ENCODE peak calls at places on chromosomes 6 and 20, in four cellular contexts. L is Caco-2, O is breast epithelium, J is fibroblast of the aortic adventitia. W is an unnamed sample.

GRCh38 chr20:53652859-53653520 is 59.4 kb upstream of the ZNF217 start:
- DNase-seq in L (no peak), O (no peak), J (peak), W (no peak)

GRCh38 chr6:156437084-156437879 is 339.9 kb upstream of the ARID1B start:
- DNase-seq in L (no peak), O (no peak), J (no peak), W (no peak)

GRCh38 chr6:34610819-34611477 is 54.8 kb upstream of the SPDEF start:
- DNase-seq in L (no peak), O (no peak), J (peak), W (peak)

GRCh38 chr20:51095755-51096509 is 73.0 kb upstream of the KCNG1 start:
- DNase-seq in L (no peak), O (no peak), J (no peak), W (peak)

GRCh38 chr6:52558266-52559000 is 18.4 kb downstream of the TRAM2 start:
- DNase-seq in L (no peak), O (no peak), J (peak), W (peak)

GRCh38 chr6:129264480-129265045 is 381.6 kb downstream of the LAMA2 start:
- DNase-seq in L (no peak), O (no peak), J (peak), W (no peak)

GRCh38 chr20:14902432-14903089 is 565.1 kb upstream of the FLRT3 start:
- DNase-seq in L (no peak), O (no peak), J (no peak), W (no peak)

GRCh38 chr6:11428895-11429294 is 108.7 kb upstream of the TMEM170B start:
- DNase-seq in L (no peak), O (no peak), J (no peak), W (peak)

GRCh38 chr20:32034581-32035397 is 17.3 kb upstream of the HCK start:
- DNase-seq in L (no peak), O (no peak), J (peak), W (no peak)
- TF ChIP-seq CTCF in L (peak), O (no peak), J (no peak), W (no peak)

GRCh38 chr6:43095939-43096338 is 19.8 kb downstream of the PTK7 start:
- DNase-seq in L (no peak), O (no peak), J (no peak), W (no peak)
- H3K4me3 ChIP-seq in L (no peak), O (no peak), J (no peak), W (no peak)

DNA sequence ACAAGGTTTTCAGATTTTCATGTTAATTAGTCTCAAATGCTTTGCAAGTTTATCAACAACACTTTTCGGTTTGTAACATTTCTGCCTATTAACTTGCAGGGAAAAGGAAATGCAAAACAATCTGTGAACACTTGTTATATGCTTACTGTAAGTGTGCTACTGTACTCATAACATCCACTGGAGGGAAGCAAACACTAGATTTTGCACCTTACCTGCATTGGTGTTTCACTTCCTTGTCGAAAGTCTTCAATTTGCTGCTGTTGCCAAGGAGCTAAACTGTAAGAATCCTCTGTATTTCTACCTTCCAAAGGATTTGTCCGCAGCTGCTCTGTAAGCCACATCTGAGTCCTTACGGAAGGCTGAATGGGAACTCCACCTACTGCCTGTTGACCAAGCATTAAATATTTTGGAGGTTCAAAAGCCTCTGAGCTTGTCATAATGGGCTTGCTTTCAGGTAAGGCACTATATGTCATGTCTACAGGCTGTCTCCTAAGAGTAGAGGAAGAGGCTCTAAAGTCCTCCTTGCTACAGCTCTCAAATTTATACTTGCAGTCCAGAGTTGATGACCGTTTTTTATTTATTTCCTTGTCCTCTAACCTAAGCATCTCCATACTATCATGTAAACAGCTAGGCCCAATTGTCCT is 17.3 kb downstream of the PLN start:
- DNase-seq in L (peak), O (no peak), J (no peak), W (no peak)
- TF ChIP-seq CTCF in L (peak), O (peak), J (peak), W (peak)

GRCh38 chr6:14429396-14429795 is 311.8 kb downstream of the CD83 start:
- DNase-seq in L (no peak), O (no peak), J (no peak), W (no peak)

GRCh38 chr6:14428269-14428668 is 310.7 kb downstream of the CD83 start:
- DNase-seq in L (no peak), O (no peak), J (no peak), W (no peak)

GRCh38 chr6:14430218-14430617 is 312.6 kb downstream of the CD83 start:
- DNase-seq in L (no peak), O (no peak), J (no peak), W (no peak)

GRCh38 chr6:14435291-14435690 is 317.7 kb downstream of the CD83 start:
- DNase-seq in L (no peak), O (no peak), J (no peak), W (no peak)

DNA sequence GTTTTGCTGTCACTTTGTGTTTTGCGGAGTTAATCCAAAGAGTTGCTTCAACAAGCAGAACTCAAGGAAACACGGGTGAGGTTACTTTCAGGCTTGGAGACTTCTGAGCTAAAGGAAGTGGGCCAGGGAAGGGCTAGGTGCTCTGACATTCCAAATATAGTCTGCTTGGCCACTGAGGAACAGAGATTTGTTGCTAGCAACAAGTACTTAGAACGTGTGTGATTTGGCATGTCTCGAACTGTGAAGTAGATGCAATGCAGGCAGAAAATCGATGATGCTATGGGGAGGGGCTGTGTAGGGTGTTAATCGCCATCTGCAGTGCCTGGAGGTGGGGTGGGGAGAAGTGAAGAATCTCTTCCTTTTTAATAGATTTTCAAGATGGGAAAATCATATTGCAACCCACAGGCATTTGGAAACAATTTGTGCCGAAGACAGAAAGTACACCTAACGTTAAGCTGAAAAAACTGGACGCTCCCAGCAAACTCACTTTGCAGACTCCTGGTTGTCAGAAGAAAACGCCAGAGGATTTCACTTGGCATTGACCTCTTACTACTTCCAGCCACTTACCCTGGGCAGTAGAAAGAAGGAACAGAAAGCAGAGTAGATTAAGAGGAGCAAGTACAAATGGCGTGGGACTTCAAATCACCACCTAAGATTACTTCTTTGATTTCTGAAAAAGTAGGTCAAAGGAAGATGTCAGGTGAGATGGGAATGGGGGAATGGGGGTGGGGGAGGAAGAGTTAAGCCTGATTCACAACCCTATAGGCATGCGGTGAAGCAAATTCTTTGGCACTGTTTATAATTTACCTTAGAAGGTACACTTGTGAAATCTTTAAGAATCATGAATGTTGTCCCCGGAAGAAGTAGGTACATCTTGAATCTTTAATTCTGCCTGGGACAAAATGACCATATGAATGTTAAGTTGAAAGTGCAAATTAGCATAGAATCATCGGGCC is 314.1 kb downstream of the CD83 start:
- DNase-seq in L (no peak), O (no peak), J (no peak), W (no peak)
- H3K4me3 ChIP-seq in L (no peak), O (no peak), J (no peak), W (no peak)

GRCh38 chr20:58692579-58693225 is at the start of gene NPEPL1:
- DNase-seq in L (peak), O (no peak), J (peak), W (peak)
- TF ChIP-seq CTCF in L (peak), O (no peak), J (no peak), W (no peak)

W was measured in fibroblast of mammary gland.